ENCODE peak calls at places on chromosome 6, in eight cellular contexts. B, V, E, Y, J, L, K and D are unnamed samples. For H3K27me3, the result is how much of the 10 kb centered on the place peaks cover.

GRCh38 chr6:116176596-116176995 is 50.7 kb upstream of the COL10A1 start:
- DNase-seq in Y (no peak), L (no peak), J (no peak), E (peak), V (no peak), B (no peak), K (no peak), D (no peak)

GRCh38 chr6:41200901-41201783 is at the start of gene TREML2:
- DNase-seq in V (no peak), L (peak), B (peak), K (peak), E (no peak), J (no peak), Y (no peak), D (peak)

GRCh38 chr6:155080876-155081845 is 86.0 kb downstream of the TIAM2 start:
- DNase-seq in Y (no peak), K (no peak), E (no peak), L (peak), B (no peak), V (no peak), J (no peak), D (no peak)

GRCh38 chr6:169866140-169866534 is 114.7 kb downstream of the ERMARD start:
- DNase-seq in B (peak), J (no peak), E (no peak), L (no peak), K (no peak), Y (peak), V (no peak), D (no peak)

GRCh38 chr6:19694697-19695096 is 142.5 kb upstream of the ID4 start:
- DNase-seq in L (no peak), Y (no peak), K (no peak), V (no peak), E (no peak), J (no peak), B (no peak), D (no peak)

GRCh38 chr6:5025911-5026819 is 22.3 kb upstream of the RPP40 start:
- DNase-seq in L (peak), B (peak), K (peak), V (no peak), Y (peak), E (peak), J (no peak), D (no peak)

GRCh38 chr6:97841763-97842162 is 558.7 kb upstream of the MMS22L start:
- DNase-seq in V (no peak), B (no peak), L (no peak), J (no peak), K (no peak), E (no peak), Y (no peak), D (no peak)

GRCh38 chr6:81700414-81700813 is 52.1 kb downstream of the TENT5A start:
- DNase-seq in B (no peak), V (no peak), E (no peak), J (no peak), L (no peak), K (no peak), Y (no peak), D (no peak)

GRCh38 chr6:114862809-114863208 is 520.0 kb upstream of the HS3ST5 start:
- DNase-seq in B (no peak), Y (no peak), J (no peak), V (no peak), K (no peak), E (no peak), L (no peak), D (no peak)

DNA sequence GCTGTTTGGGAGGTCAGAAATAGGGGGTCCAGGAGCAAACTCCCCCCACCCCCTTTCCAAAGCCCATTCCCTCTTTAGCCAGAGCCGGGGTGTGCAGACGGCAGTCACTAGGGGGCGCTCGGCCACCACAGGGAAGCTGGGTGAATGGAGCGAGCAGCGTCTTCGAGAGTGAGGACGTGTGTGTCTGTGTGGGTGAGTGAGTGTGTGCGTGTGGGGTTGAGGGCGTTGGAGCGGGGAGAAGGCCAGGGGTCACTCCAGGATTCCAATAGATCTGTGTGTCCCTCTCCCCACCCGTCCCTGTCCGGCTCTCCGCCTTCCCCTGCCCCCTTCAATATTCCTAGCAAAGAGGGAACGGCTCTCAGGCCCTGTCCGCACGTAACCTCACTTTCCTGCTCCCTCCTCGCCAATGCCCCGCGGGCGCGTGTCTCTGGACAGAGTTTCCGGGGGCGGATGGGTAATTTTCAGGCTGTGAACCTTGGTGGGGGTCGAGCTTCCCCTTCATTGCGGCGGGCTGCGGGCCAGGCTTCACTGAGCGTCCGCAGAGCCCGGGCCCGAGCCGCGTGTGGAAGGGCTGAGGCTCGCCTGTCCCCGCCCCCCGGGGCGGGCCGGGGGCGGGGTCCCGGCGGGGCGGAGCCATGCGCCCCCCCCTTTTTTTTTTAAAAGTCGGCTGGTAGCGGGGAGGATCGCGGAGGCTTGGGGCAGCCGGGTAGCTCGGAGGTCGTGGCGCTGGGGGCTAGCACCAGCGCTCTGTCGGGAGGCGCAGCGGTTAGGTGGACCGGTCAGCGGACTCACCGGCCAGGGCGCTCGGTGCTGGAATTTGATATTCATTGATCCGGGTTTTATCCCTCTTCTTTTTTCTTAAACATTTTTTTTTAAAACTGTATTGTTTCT is at the start of gene VEGFA:
- DNase-seq in E (peak), B (peak), Y (peak), V (peak), K (peak), L (peak), J (peak), D (peak)
- TF ChIP-seq POLR2AphosphoS5 in E (peak), B (peak), Y (peak), V (peak), K (peak), L (peak), J (peak), D (peak)

DNA sequence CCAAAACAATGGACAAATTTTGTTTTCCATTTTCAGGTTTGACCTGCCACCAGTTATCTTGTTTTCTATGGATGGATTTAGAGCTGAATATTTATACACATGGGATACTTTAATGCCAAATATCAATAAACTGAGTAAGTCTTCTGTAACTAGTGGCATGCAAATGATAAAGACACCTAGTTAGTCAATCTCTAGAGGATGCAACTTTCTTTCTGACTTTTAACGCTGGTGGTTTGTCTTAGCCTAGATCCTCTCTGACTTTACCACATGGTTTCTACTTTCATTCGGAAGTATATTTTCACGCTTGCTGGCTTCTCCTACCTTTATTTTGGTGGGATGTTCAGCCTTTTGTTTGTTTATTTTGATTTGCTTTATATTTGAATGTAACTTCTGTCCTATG is 21.2 kb downstream of the ENPP3 start:
- DNase-seq in J (no peak), B (no peak), E (no peak), V (no peak), Y (no peak), K (no peak), L (no peak), D (no peak)
- H3K27me3 ChIP-seq in J (under half), B (under half), E (under half), V (under half), Y (under half), K (under half), L (under half), D (under half)

GRCh38 chr6:135182120-135182992 is 1.2 kb downstream of the MYB start:
- DNase-seq in V (no peak), L (peak), J (no peak), B (peak), Y (peak), E (peak), K (peak), D (no peak)
- TF ChIP-seq POLR2AphosphoS5 in V (no peak), L (no peak), J (no peak), B (peak), Y (no peak), E (no peak), K (no peak), D (no peak)

GRCh38 chr6:39007575-39007974 is 41.0 kb upstream of the GLP1R start:
- DNase-seq in B (no peak), Y (no peak), V (no peak), J (no peak), E (no peak), K (no peak), L (peak), D (no peak)
- H3K27me3 ChIP-seq in B (under half), Y (under half), V (under half), J (half or more), E (under half), K (half or more), L (under half), D (under half)

GRCh38 chr6:144007779-144008500 is at the start of gene PLAGL1:
- DNase-seq in J (peak), E (peak), B (peak), L (peak), V (no peak), K (peak), Y (peak), D (no peak)
- TF ChIP-seq POLR2AphosphoS5 in J (peak), E (no peak), B (peak), L (peak), V (no peak), K (peak), Y (peak), D (no peak)

GRCh38 chr6:107491791-107492674 is 2.1 kb downstream of the SOBP start:
- DNase-seq in V (no peak), J (no peak), L (no peak), K (no peak), Y (no peak), E (no peak), B (no peak), D (no peak)
- H3K27me3 ChIP-seq in V (under half), J (under half), L (half or more), K (half or more), Y (under half), E (half or more), B (under half), D (half or more)

GRCh38 chr6:144190593-144190992 is 40.3 kb downstream of the STX11 start:
- DNase-seq in L (no peak), K (no peak), E (no peak), J (no peak), B (no peak), V (no peak), Y (no peak), D (no peak)
- TF ChIP-seq POLR2AphosphoS5 in L (no peak), K (peak), E (no peak), J (no peak), B (no peak), V (no peak), Y (peak), D (no peak)

GRCh38 chr6:83633609-83634008 is 75.3 kb downstream of the SNAP91 start:
- DNase-seq in V (no peak), B (no peak), E (peak), L (no peak), K (no peak), J (no peak), Y (no peak), D (no peak)

GRCh38 chr6:83636800-83637199 is 72.1 kb downstream of the SNAP91 start:
- DNase-seq in V (no peak), E (no peak), L (no peak), K (no peak), B (no peak), J (no peak), Y (no peak), D (no peak)

GRCh38 chr6:83637953-83638352 is 70.9 kb downstream of the SNAP91 start:
- DNase-seq in L (no peak), V (no peak), K (no peak), Y (no peak), E (peak), B (no peak), J (no peak), D (no peak)

GRCh38 chr6:83633149-83633548 is 75.8 kb downstream of the SNAP91 start:
- DNase-seq in V (peak), J (no peak), B (no peak), L (no peak), Y (no peak), E (peak), K (no peak), D (no peak)
- H3K27me3 ChIP-seq in V (under half), J (under half), B (under half), L (under half), Y (under half), E (under half), K (under half), D (under half)

DNA sequence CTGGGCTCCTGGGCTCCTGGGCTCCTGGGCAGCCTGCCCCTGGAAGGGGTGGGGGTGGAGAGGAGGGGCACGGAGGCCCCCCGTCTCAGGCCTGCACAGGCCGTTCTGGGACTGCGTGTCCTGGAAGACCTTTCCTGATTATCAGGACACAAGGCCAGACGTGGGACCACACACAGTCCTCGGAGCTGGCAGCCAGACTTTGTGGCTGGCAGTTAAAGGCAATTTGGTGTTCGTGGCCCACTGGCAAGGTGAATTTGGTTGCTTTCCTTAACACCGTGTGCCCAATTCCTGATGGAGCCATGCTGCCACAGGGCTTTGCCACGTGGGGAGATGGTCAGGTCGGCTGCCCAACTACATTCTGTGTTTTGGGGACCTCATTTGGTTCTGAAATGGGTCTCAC is 113.5 kb downstream of the SMOC2 start:
- DNase-seq in Y (no peak), B (no peak), L (no peak), J (no peak), V (no peak), E (no peak), K (no peak), D (no peak)
- TF ChIP-seq POLR2AphosphoS5 in Y (no peak), B (no peak), L (no peak), J (no peak), V (no peak), E (no peak), K (no peak), D (no peak)

GRCh38 chr6:168275168-168275567 is 44.4 kb downstream of the DACT2 start:
- DNase-seq in J (no peak), B (no peak), E (no peak), L (no peak), K (no peak), Y (no peak), V (no peak), D (no peak)

GRCh38 chr6:168278904-168279303 is 40.7 kb downstream of the DACT2 start:
- DNase-seq in V (no peak), L (no peak), Y (no peak), J (no peak), B (no peak), E (no peak), K (peak), D (no peak)

GRCh38 chr6:168277274-168277669 is 42.3 kb downstream of the DACT2 start:
- DNase-seq in B (peak), K (no peak), Y (no peak), L (no peak), E (no peak), J (no peak), V (no peak), D (no peak)

GRCh38 chr6:168274046-168274952 is 45.3 kb downstream of the DACT2 start:
- DNase-seq in V (no peak), K (peak), B (no peak), L (peak), E (no peak), Y (peak), J (no peak), D (no peak)

DNA sequence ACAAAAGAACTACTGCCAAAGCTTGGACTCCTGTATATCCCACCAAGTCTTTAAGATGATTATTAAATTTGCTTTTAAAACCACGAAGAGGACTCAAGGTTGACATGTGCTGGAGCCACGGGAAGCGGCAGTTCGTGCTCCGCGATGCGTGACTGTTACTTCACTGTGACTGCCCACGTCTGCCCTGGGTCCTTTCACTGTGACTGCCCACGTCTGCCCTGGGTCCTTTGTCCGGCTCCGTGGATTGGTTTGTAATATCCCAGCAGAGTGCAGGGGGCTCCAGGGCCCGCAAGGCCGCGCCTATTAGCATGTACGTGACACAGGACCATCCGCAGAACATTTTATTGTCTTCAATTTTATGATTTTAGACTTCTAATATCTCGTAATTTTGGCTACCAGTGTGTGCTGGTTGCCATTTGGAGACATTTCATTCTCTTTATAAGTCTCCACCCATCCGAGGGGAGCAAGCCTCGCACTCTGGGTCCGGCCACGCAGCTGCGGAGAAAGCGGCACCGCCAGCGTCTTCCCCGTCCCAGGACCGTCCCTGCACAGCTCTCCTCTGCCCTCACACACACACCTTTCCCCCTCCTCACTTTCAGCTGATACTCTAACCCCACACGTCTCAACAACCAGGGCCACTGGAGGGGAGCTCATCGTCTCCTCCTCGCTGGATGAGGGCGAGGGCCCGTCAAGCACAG is 42.9 kb downstream of the DACT2 start:
- DNase-seq in K (no peak), B (peak), L (no peak), Y (no peak), V (no peak), J (no peak), E (no peak), D (no peak)
- H3K27me3 ChIP-seq in K (under half), B (under half), L (half or more), Y (half or more), V (under half), J (under half), E (under half), D (under half)